ENCODE peak calls at places on chromosomes 6 and 20, in eight cellular contexts. One of them, this sample, is unnamed.

GRCh38 chr6:68657374-68657773 is 22.3 kb downstream of the ADGRB3 start:
- DNase-seq in spleen: no peak
- DNase-seq in prostate gland: no peak
- DNase-seq in suprapubic skin: no peak
- DNase-seq in tibial nerve: no peak
- DNase-seq in GM12878: no peak
- DNase-seq in HCT116: no peak
- DNase-seq in Peyer's patch: no peak
- DNase-seq in this sample: no peak

GRCh38 chr6:40336296-40336695 is 250.9 kb downstream of the LRFN2 start:
- DNase-seq in spleen: no peak
- DNase-seq in GM12878: no peak
- DNase-seq in prostate gland: no peak
- DNase-seq in Peyer's patch: no peak
- DNase-seq in suprapubic skin: no peak
- DNase-seq in tibial nerve: no peak
- DNase-seq in HCT116: no peak
- DNase-seq in this sample: no peak

GRCh38 chr6:24524801-24525200 is 30.0 kb downstream of the ALDH5A1 start:
- DNase-seq in tibial nerve: no peak
- DNase-seq in suprapubic skin: no peak
- DNase-seq in GM12878: no peak
- DNase-seq in prostate gland: no peak
- DNase-seq in spleen: no peak
- DNase-seq in Peyer's patch: no peak
- DNase-seq in HCT116: peak
- DNase-seq in this sample: no peak

GRCh38 chr20:20549699-20550098 is 162.7 kb downstream of the RALGAPA2 start:
- DNase-seq in HCT116: peak
- DNase-seq in suprapubic skin: no peak
- DNase-seq in Peyer's patch: no peak
- DNase-seq in tibial nerve: no peak
- DNase-seq in GM12878: no peak
- DNase-seq in prostate gland: no peak
- DNase-seq in spleen: no peak
- DNase-seq in this sample: no peak

GRCh38 chr20:49976542-49976941 is 6.2 kb upstream of the SNAI1 start:
- DNase-seq in suprapubic skin: no peak
- DNase-seq in HCT116: no peak
- DNase-seq in tibial nerve: no peak
- DNase-seq in prostate gland: no peak
- DNase-seq in GM12878: no peak
- DNase-seq in spleen: no peak
- DNase-seq in Peyer's patch: no peak
- DNase-seq in this sample: no peak

GRCh38 chr6:134588267-134588666 is 270.4 kb upstream of the SGK1 start:
- DNase-seq in tibial nerve: no peak
- DNase-seq in GM12878: no peak
- DNase-seq in spleen: no peak
- DNase-seq in Peyer's patch: no peak
- DNase-seq in HCT116: no peak
- DNase-seq in prostate gland: no peak
- DNase-seq in suprapubic skin: no peak
- DNase-seq in this sample: no peak

GRCh38 chr20:36097331-36097730 is 57.2 kb upstream of the EPB41L1 start:
- DNase-seq in suprapubic skin: no peak
- DNase-seq in GM12878: no peak
- DNase-seq in prostate gland: no peak
- DNase-seq in Peyer's patch: no peak
- DNase-seq in tibial nerve: no peak
- DNase-seq in spleen: no peak
- DNase-seq in HCT116: no peak
- DNase-seq in this sample: no peak

GRCh38 chr6:91130126-91130525 is 543.3 kb upstream of the MAP3K7 start:
- DNase-seq in HCT116: no peak
- DNase-seq in spleen: no peak
- DNase-seq in prostate gland: no peak
- DNase-seq in Peyer's patch: no peak
- DNase-seq in tibial nerve: no peak
- DNase-seq in GM12878: no peak
- DNase-seq in suprapubic skin: no peak
- DNase-seq in this sample: no peak

GRCh38 chr6:100622907-100623692 is 158.4 kb upstream of the SIM1 start:
- DNase-seq in prostate gland: no peak
- DNase-seq in Peyer's patch: no peak
- DNase-seq in tibial nerve: no peak
- DNase-seq in spleen: no peak
- DNase-seq in GM12878: no peak
- DNase-seq in suprapubic skin: no peak
- DNase-seq in HCT116: no peak
- DNase-seq in this sample: no peak

GRCh38 chr6:170045981-170046667 is 244.8 kb downstream of the DLL1 start:
- DNase-seq in tibial nerve: no peak
- DNase-seq in prostate gland: no peak
- DNase-seq in suprapubic skin: no peak
- DNase-seq in HCT116: no peak
- DNase-seq in Peyer's patch: no peak
- DNase-seq in spleen: peak
- DNase-seq in GM12878: no peak
- DNase-seq in this sample: no peak

GRCh38 chr6:100202417-100203194 is 208.6 kb upstream of the MCHR2 start:
- DNase-seq in Peyer's patch: no peak
- DNase-seq in spleen: no peak
- DNase-seq in prostate gland: no peak
- DNase-seq in suprapubic skin: no peak
- DNase-seq in tibial nerve: no peak
- DNase-seq in HCT116: peak
- DNase-seq in GM12878: no peak
- DNase-seq in this sample: no peak

GRCh38 chr6:30672445-30673253 is at the start of gene DHX16:
- DNase-seq in tibial nerve: peak
- DNase-seq in suprapubic skin: peak
- DNase-seq in prostate gland: peak
- DNase-seq in HCT116: peak
- DNase-seq in GM12878: peak
- DNase-seq in Peyer's patch: peak
- DNase-seq in spleen: peak
- DNase-seq in this sample: peak
- TF ChIP-seq POLR2A in tibial nerve: no peak
- TF ChIP-seq POLR2A in suprapubic skin: peak
- TF ChIP-seq POLR2A in prostate gland: peak
- TF ChIP-seq POLR2A in HCT116: peak
- TF ChIP-seq POLR2A in GM12878: peak
- TF ChIP-seq POLR2A in Peyer's patch: peak
- TF ChIP-seq POLR2A in spleen: peak
- TF ChIP-seq POLR2A in this sample: peak

GRCh38 chr6:35216832-35217811 is 3.4 kb downstream of the SCUBE3 start:
- DNase-seq in HCT116: no peak
- DNase-seq in suprapubic skin: no peak
- DNase-seq in tibial nerve: no peak
- DNase-seq in GM12878: no peak
- DNase-seq in spleen: no peak
- DNase-seq in Peyer's patch: no peak
- DNase-seq in prostate gland: no peak
- DNase-seq in this sample: no peak
- TF ChIP-seq POLR2A in HCT116: no peak
- TF ChIP-seq POLR2A in suprapubic skin: no peak
- TF ChIP-seq POLR2A in tibial nerve: no peak
- TF ChIP-seq POLR2A in GM12878: no peak
- TF ChIP-seq POLR2A in spleen: no peak
- TF ChIP-seq POLR2A in Peyer's patch: no peak
- TF ChIP-seq POLR2A in prostate gland: no peak
- TF ChIP-seq POLR2A in this sample: no peak

GRCh38 chr20:63700199-63701050 is 4.0 kb downstream of the TNFRSF6B start:
- DNase-seq in spleen: peak
- DNase-seq in HCT116: no peak
- DNase-seq in suprapubic skin: peak
- DNase-seq in tibial nerve: no peak
- DNase-seq in GM12878: no peak
- DNase-seq in prostate gland: no peak
- DNase-seq in Peyer's patch: no peak
- DNase-seq in this sample: peak
- TF ChIP-seq POLR2A in spleen: no peak
- TF ChIP-seq POLR2A in HCT116: no peak
- TF ChIP-seq POLR2A in suprapubic skin: no peak
- TF ChIP-seq POLR2A in tibial nerve: no peak
- TF ChIP-seq POLR2A in GM12878: peak
- TF ChIP-seq POLR2A in prostate gland: no peak
- TF ChIP-seq POLR2A in Peyer's patch: no peak
- TF ChIP-seq POLR2A in this sample: no peak

GRCh38 chr20:32237419-32237818 is 29.7 kb downstream of the POFUT1 start:
- DNase-seq in Peyer's patch: no peak
- DNase-seq in HCT116: no peak
- DNase-seq in suprapubic skin: no peak
- DNase-seq in GM12878: no peak
- DNase-seq in tibial nerve: no peak
- DNase-seq in spleen: no peak
- DNase-seq in prostate gland: no peak
- DNase-seq in this sample: no peak
- TF ChIP-seq POLR2A in Peyer's patch: no peak
- TF ChIP-seq POLR2A in HCT116: no peak
- TF ChIP-seq POLR2A in suprapubic skin: no peak
- TF ChIP-seq POLR2A in GM12878: no peak
- TF ChIP-seq POLR2A in tibial nerve: no peak
- TF ChIP-seq POLR2A in spleen: no peak
- TF ChIP-seq POLR2A in prostate gland: no peak
- TF ChIP-seq POLR2A in this sample: no peak

DNA sequence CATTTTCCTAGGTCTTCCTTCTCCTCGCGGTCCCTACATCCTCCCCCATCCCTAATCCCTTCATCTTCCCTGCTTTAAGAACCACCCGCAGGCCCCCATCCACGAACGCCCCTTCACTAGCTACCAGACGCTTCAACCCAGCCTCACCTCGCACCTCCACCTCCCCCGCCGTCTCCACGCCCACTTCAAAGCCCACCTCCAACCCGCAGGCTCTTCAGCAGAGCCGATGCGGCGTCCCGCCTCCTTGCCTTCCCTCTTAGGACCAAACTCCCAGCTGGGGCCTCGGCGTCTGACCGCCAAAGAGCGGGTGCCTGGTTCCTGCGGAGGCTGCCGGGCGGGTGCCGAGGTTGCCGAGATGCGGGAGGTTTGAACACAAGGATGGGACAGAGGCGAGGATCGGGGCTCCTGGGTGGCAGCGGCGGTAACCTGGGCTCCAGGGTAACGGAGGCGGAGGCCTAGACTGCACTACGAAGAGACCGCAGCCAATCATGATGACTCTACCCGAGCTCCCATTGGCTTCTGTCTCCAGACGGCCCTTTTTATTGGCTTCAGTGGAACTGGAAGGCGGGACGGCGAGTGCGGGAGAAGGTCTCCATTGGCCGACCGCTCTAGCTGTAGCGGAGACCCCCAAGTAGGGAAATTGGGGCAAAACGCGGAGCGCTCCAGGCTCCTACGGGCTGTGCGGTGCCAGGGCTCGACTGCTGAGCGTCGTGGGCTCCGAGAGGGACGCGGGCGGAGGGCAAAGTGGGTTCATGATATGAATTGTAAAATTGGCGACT is at the start of gene LCA5:
- DNase-seq in tibial nerve: peak
- DNase-seq in spleen: peak
- DNase-seq in Peyer's patch: peak
- DNase-seq in prostate gland: peak
- DNase-seq in HCT116: peak
- DNase-seq in suprapubic skin: peak
- DNase-seq in GM12878: peak
- DNase-seq in this sample: peak
- TF ChIP-seq POLR2A in tibial nerve: peak
- TF ChIP-seq POLR2A in spleen: peak
- TF ChIP-seq POLR2A in Peyer's patch: no peak
- TF ChIP-seq POLR2A in prostate gland: peak
- TF ChIP-seq POLR2A in HCT116: peak
- TF ChIP-seq POLR2A in suprapubic skin: peak
- TF ChIP-seq POLR2A in GM12878: peak
- TF ChIP-seq POLR2A in this sample: peak

DNA sequence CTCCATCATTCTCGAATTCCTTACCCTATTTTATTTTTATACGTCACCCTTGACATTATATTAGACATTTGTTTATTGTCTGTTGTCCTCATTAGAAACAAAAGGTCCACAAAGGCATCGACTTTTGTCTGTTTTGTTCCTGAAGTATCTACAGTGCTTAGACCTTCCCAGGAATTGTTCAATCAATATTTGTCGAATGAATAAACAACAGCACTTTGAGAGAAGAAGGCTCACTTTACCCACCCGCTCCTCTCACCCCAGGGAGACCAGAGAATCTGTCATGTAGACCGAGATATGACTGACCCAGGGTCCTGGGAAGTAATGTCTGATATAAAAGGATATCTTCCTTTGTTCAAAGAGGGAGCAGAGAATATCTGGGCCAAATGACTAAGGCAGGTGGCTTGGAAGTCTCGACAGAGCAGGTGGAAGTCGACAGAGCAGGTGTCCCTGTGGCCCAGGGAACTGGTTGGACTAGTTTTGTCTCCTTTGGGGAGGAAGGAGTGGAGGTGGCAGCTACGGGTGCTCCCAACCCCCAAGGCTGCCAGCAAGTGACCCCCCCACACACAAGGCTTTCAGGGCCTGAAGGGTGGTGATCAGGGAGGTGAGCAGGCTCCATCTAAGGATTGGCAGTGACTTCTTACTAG is 14.8 kb upstream of the CHMP4B start:
- DNase-seq in suprapubic skin: no peak
- DNase-seq in GM12878: no peak
- DNase-seq in Peyer's patch: no peak
- DNase-seq in spleen: no peak
- DNase-seq in tibial nerve: no peak
- DNase-seq in prostate gland: peak
- DNase-seq in HCT116: peak
- DNase-seq in this sample: no peak
- TF ChIP-seq POLR2A in suprapubic skin: no peak
- TF ChIP-seq POLR2A in GM12878: no peak
- TF ChIP-seq POLR2A in Peyer's patch: no peak
- TF ChIP-seq POLR2A in spleen: no peak
- TF ChIP-seq POLR2A in tibial nerve: no peak
- TF ChIP-seq POLR2A in prostate gland: no peak
- TF ChIP-seq POLR2A in HCT116: no peak
- TF ChIP-seq POLR2A in this sample: no peak

GRCh38 chr6:168328086-168328485 is 8.5 kb upstream of the DACT2 start:
- DNase-seq in spleen: no peak
- DNase-seq in suprapubic skin: no peak
- DNase-seq in tibial nerve: no peak
- DNase-seq in GM12878: no peak
- DNase-seq in HCT116: no peak
- DNase-seq in prostate gland: no peak
- DNase-seq in Peyer's patch: no peak
- DNase-seq in this sample: no peak

GRCh38 chr6:168322966-168323365 is 3.4 kb upstream of the DACT2 start:
- DNase-seq in tibial nerve: no peak
- DNase-seq in GM12878: no peak
- DNase-seq in suprapubic skin: no peak
- DNase-seq in prostate gland: peak
- DNase-seq in Peyer's patch: no peak
- DNase-seq in spleen: no peak
- DNase-seq in HCT116: no peak
- DNase-seq in this sample: no peak

GRCh38 chr6:168330403-168330802 is 10.8 kb upstream of the DACT2 start:
- DNase-seq in prostate gland: no peak
- DNase-seq in Peyer's patch: no peak
- DNase-seq in HCT116: no peak
- DNase-seq in spleen: no peak
- DNase-seq in suprapubic skin: no peak
- DNase-seq in tibial nerve: no peak
- DNase-seq in GM12878: no peak
- DNase-seq in this sample: no peak

GRCh38 chr6:168331058-168331457 is 11.5 kb upstream of the DACT2 start:
- DNase-seq in suprapubic skin: no peak
- DNase-seq in spleen: no peak
- DNase-seq in prostate gland: no peak
- DNase-seq in GM12878: no peak
- DNase-seq in Peyer's patch: no peak
- DNase-seq in tibial nerve: no peak
- DNase-seq in HCT116: no peak
- DNase-seq in this sample: no peak

GRCh38 chr6:168326294-168327261 is 7.0 kb upstream of the DACT2 start:
- DNase-seq in HCT116: no peak
- DNase-seq in GM12878: no peak
- DNase-seq in tibial nerve: no peak
- DNase-seq in spleen: no peak
- DNase-seq in Peyer's patch: no peak
- DNase-seq in prostate gland: no peak
- DNase-seq in suprapubic skin: no peak
- DNase-seq in this sample: no peak
- TF ChIP-seq POLR2A in HCT116: no peak
- TF ChIP-seq POLR2A in GM12878: no peak
- TF ChIP-seq POLR2A in tibial nerve: no peak
- TF ChIP-seq POLR2A in spleen: no peak
- TF ChIP-seq POLR2A in Peyer's patch: no peak
- TF ChIP-seq POLR2A in prostate gland: no peak
- TF ChIP-seq POLR2A in suprapubic skin: no peak
- TF ChIP-seq POLR2A in this sample: no peak

This sample was measured in GM12892.